ENCODE peak calls at places on chromosomes 13 and 19, in ten cellular contexts. L is T-cell; B is CD4-positive, alpha-beta T cell; V is glutamatergic neuron; C is SW480; Y is fibroblast of lung; O is activated CD4-positive, alpha-beta T cell treated with anti-CD3 and anti-CD28 coated beads, Interleukin-2, amount 50 U/mL, for 48 hours; S is left ventricle myocardium inferior; Q is activated T-helper 1 cell treated with Interleukin-2 at 50 U/mL for 16 hours; W is stimulated activated naive CD8-positive, alpha-beta T cell treated with anti-CD3 and anti-CD28 coated beads, Interleukin-15, Interleukin-2, amounts not matched to agents 100 U/mL and 50 U/mL, for 24 hours. K is an unnamed sample.

GRCh38 chr19:10450853-10451609 is 30.7 kb downstream of the PDE4A start:
- DNase-seq in B (no peak), W (peak; percentile 29), Q (no peak), O (no peak), Y (no peak), C (peak; percentile 99), L (no peak), V (no peak), S (no peak), K (peak; percentile 66)

GRCh38 chr13:41179593-41180250 is 14.6 kb downstream of the KBTBD7 start:
- DNase-seq in V (no peak), L (no peak), Q (no peak), B (no peak), W (no peak), Y (peak; percentile 37), C (no peak), O (peak; percentile 10), S (no peak), K (no peak)

GRCh38 chr13:112900691-112901091 is 68.3 kb upstream of the MCF2L start:
- DNase-seq in L (no peak), V (no peak), S (no peak), W (no peak), O (no peak), C (no peak), Y (no peak), Q (no peak), B (no peak), K (no peak)

GRCh38 chr19:45451181-45451849 is 16.5 kb upstream of the FOSB start:
- DNase-seq in C (peak; percentile 64), Y (peak; percentile 53), Q (no peak), B (peak; percentile 69), L (peak; percentile 58), V (peak; percentile 40), O (peak; percentile 43), W (peak; percentile 52), S (no peak), K (no peak)

GRCh38 chr13:40101708-40102359 is 446.4 kb downstream of the COG6 start:
- DNase-seq in S (no peak), V (no peak), C (no peak), O (peak; percentile 59), W (peak; percentile 44), Y (no peak), B (no peak), Q (no peak), L (no peak), K (no peak)

GRCh38 chr19:31096047-31096446 is 253.2 kb downstream of the TSHZ3 start:
- DNase-seq in B (no peak), Q (no peak), L (no peak), C (no peak), S (no peak), O (no peak), V (peak; percentile 16), Y (no peak), W (no peak), K (no peak)

GRCh38 chr19:33094504-33095067 is 13.6 kb downstream of the GPATCH1 start:
- DNase-seq in B (no peak), W (no peak), S (no peak), O (no peak), V (no peak), L (no peak), Y (no peak), Q (no peak), C (no peak), K (no peak)

GRCh38 chr19:3132971-3133792 is 2.7 kb upstream of the GNA15 start:
- DNase-seq in W (peak; percentile 91), Q (peak; percentile 55), V (no peak), Y (no peak), L (peak; percentile 84), C (peak; percentile 22), S (no peak), O (peak; percentile 91), B (peak; percentile 69), K (peak; percentile 50)

GRCh38 chr19:1914826-1915341 is 9.7 kb downstream of the ADAT3 start:
- DNase-seq in B (no peak), V (no peak), O (no peak), L (no peak), W (no peak), Q (no peak), S (no peak), Y (no peak), C (no peak), K (peak; percentile 56)

GRCh38 chr19:48244289-48244688 is 11.4 kb downstream of the CARD8 start:
- DNase-seq in O (peak; percentile 50), Y (no peak), B (no peak), S (no peak), Q (peak; percentile 15), L (peak; percentile 48), V (no peak), W (peak; percentile 34), C (no peak), K (no peak)

GRCh38 chr19:49271080-49271753 is 53.8 kb downstream of the SLC6A16 start:
- DNase-seq in B (no peak), S (no peak), V (no peak), W (no peak), C (no peak), L (no peak), Q (no peak), O (no peak), Y (no peak), K (no peak)

GRCh38 chr13:20840590-20840989 is 62.0 kb downstream of the XPO4 start:
- DNase-seq in Q (no peak), C (no peak), W (no peak), L (no peak), O (no peak), Y (no peak), V (no peak), B (no peak), S (no peak), K (no peak)

GRCh38 chr19:35037716-35038622 is 3.6 kb upstream of the HPN start:
- DNase-seq in L (no peak), B (no peak), C (no peak), W (no peak), S (no peak), V (no peak), O (no peak), Q (no peak), Y (no peak), K (peak; percentile 94)

GRCh38 chr13:113761136-113761535 is 2.1 kb downstream of the TMEM255B start:
- DNase-seq in S (no peak), B (no peak), Q (no peak), C (no peak), W (no peak), O (no peak), V (no peak), L (no peak), Y (no peak), K (no peak)

GRCh38 chr13:45292176-45292575 is 48.8 kb downstream of the TPT1 start:
- DNase-seq in Y (no peak), B (no peak), O (no peak), S (no peak), W (no peak), Q (no peak), C (peak; percentile 92), L (no peak), V (no peak), K (no peak)

GRCh38 chr19:15989889-15990288 is 41.1 kb downstream of the OR10H4 start:
- DNase-seq in B (no peak), L (no peak), C (no peak), Y (no peak), Q (no peak), W (no peak), V (no peak), S (no peak), O (no peak), K (no peak)

GRCh38 chr19:13149628-13150186 is 468 bp downstream of the STX10 start:
- DNase-seq in Q (no peak), L (no peak), Y (peak; percentile 27), C (peak; percentile 64), S (peak; percentile 44), B (no peak), V (peak; percentile 79), O (peak; percentile 50), W (peak; percentile 49), K (peak; percentile 44)

GRCh38 chr19:11978492-11979100 is 13.8 kb downstream of the ZNF763 start:
- DNase-seq in W (no peak), S (no peak), B (no peak), Y (no peak), V (no peak), L (no peak), Q (no peak), O (no peak), C (no peak), K (no peak)

GRCh38 chr13:80945328-80945727 is 604.4 kb upstream of the SPRY2 start:
- DNase-seq in O (no peak), L (no peak), S (no peak), W (no peak), Y (peak; percentile 14), V (peak; percentile 37), Q (no peak), B (no peak), C (peak; percentile 16), K (no peak)

GRCh38 chr19:15527705-15528104 is 19.4 kb downstream of the CYP4F22 start:
- DNase-seq in V (no peak), L (no peak), W (no peak), O (no peak), C (no peak), S (no peak), B (no peak), Q (no peak), Y (no peak), K (no peak)

GRCh38 chr19:41339936-41340335 is 13.8 kb downstream of the TGFB1 start:
- DNase-seq in Y (no peak), S (no peak), Q (no peak), B (no peak), C (no peak), L (no peak), W (no peak), V (no peak), O (no peak), K (no peak)

GRCh38 chr19:8180018-8180417 is 29.2 kb upstream of the CERS4 start:
- DNase-seq in B (no peak), V (no peak), W (no peak), L (no peak), Y (no peak), O (no peak), C (no peak), Q (no peak), S (no peak), K (no peak)

GRCh38 chr19:13621413-13621812 is 115.1 kb upstream of the CACNA1A start:
- DNase-seq in L (no peak), Q (no peak), S (no peak), W (peak; percentile 72), O (peak; percentile 77), C (peak; percentile 36), V (no peak), Y (peak; percentile 89), B (no peak), K (no peak)

GRCh38 chr19:17686592-17687042 is 1.5 kb downstream of the UNC13A start:
- DNase-seq in L (no peak), B (no peak), O (no peak), Q (no peak), W (no peak), C (no peak), Y (no peak), S (peak; percentile 41), V (peak; percentile 82), K (peak; percentile 76)

GRCh38 chr13:65966991-65967451 is 1263.1 kb downstream of the PCDH9 start:
- DNase-seq in O (no peak), Y (peak; percentile 23), C (peak; percentile 22), B (no peak), V (no peak), L (no peak), Q (no peak), S (no peak), W (no peak), K (peak; percentile 39)

GRCh38 chr19:35549174-35549788 is 3.9 kb downstream of the TMEM147 start:
- DNase-seq in V (peak; percentile 52), W (peak; percentile 63), C (peak; percentile 85), B (peak; percentile 34), Q (peak; percentile 31), S (no peak), L (peak; percentile 44), Y (peak; percentile 70), O (peak; percentile 60), K (peak; percentile 88)

K was measured in cerebellar cortex.